ENCODE peak calls at places on chromosomes 12 and 14, in ten cellular contexts. I is RCC 7860; W is A172; F is posterior cingulate gyrus; L is non-pigmented ciliary epithelial cell; Y is neural crest cell; R is Caki2; T is pancreas; P is central memory CD4-positive, alpha-beta T cell; E is GM03348. Z is an unnamed sample.

GRCh38 chr12:77328326-77328725 is 263.0 kb upstream of the E2F7 start:
- DNase-seq in I (no peak), W (no peak), F (no peak), L (no peak), Y (no peak), R (no peak), T (no peak), P (no peak), E (no peak), Z (no peak)

GRCh38 chr14:49306152-49306751 is 279.9 kb downstream of the RPS29 start:
- DNase-seq in I (peak), W (peak), F (no peak), L (no peak), Y (no peak), R (peak), T (no peak), P (no peak), E (peak), Z (peak)

GRCh38 chr12:122031342-122032216 is 9.9 kb downstream of the BCL7A start:
- DNase-seq in I (no peak), W (peak), F (no peak), L (no peak), Y (peak), R (peak), T (peak), P (no peak), E (peak), Z (peak)

GRCh38 chr12:94980577-94980976 is 22.9 kb downstream of the NDUFA12 start:
- DNase-seq in I (no peak), W (no peak), F (no peak), L (no peak), Y (no peak), R (no peak), T (no peak), P (peak), E (no peak), Z (peak)

GRCh38 chr14:22822017-22822618 is 6.9 kb upstream of the SLC7A7 start:
- DNase-seq in I (no peak), W (no peak), F (no peak), L (no peak), Y (no peak), R (no peak), T (peak), P (no peak), E (no peak), Z (no peak)

GRCh38 chr14:70822706-70823185 is 13.4 kb upstream of the MAP3K9 start:
- DNase-seq in I (no peak), W (no peak), F (no peak), L (no peak), Y (peak), R (peak), T (peak), P (no peak), E (peak), Z (no peak)

GRCh38 chr14:92615451-92615850 is 101.9 kb downstream of the RIN3 start:
- DNase-seq in I (no peak), W (no peak), F (no peak), L (no peak), Y (no peak), R (no peak), T (no peak), P (peak), E (no peak), Z (no peak)

GRCh38 chr14:95047754-95048153 is 109.6 kb downstream of the DICER1 start:
- DNase-seq in I (no peak), W (no peak), F (no peak), L (no peak), Y (no peak), R (no peak), T (no peak), P (no peak), E (no peak), Z (no peak)

GRCh38 chr14:60867503-60868172 is 113.2 kb downstream of the TRMT5 start:
- DNase-seq in I (no peak), W (no peak), F (no peak), L (no peak), Y (no peak), R (no peak), T (no peak), P (no peak), E (no peak), Z (no peak)

GRCh38 chr12:16844875-16845274 is 238.9 kb upstream of the LMO3 start:
- DNase-seq in I (no peak), W (no peak), F (no peak), L (no peak), Y (no peak), R (peak), T (no peak), P (no peak), E (peak), Z (peak)

GRCh38 chr14:78763746-78764145 is 593.6 kb downstream of the NRXN3 start:
- DNase-seq in I (no peak), W (no peak), F (no peak), L (no peak), Y (no peak), R (no peak), T (no peak), P (no peak), E (no peak), Z (no peak)

GRCh38 chr14:105600939-105601359 is 74.6 kb downstream of the TMEM121 start:
- DNase-seq in I (no peak), W (no peak), F (no peak), L (no peak), Y (no peak), R (no peak), T (no peak), P (no peak), E (no peak), Z (no peak)

GRCh38 chr12:96155781-96156180 is 38.4 kb upstream of the ELK3 start:
- DNase-seq in I (no peak), W (no peak), F (no peak), L (no peak), Y (no peak), R (no peak), T (no peak), P (no peak), E (no peak), Z (no peak)

GRCh38 chr14:59325906-59326305 is 137.4 kb downstream of the DAAM1 start:
- DNase-seq in I (no peak), W (no peak), F (no peak), L (no peak), Y (no peak), R (no peak), T (no peak), P (no peak), E (peak), Z (no peak)

GRCh38 chr12:124745891-124746570 is 117.6 kb downstream of the SCARB1 start:
- DNase-seq in I (peak), W (peak), F (peak), L (no peak), Y (peak), R (peak), T (peak), P (no peak), E (peak), Z (peak)

GRCh38 chr12:55724940-55725309 is 3.9 kb downstream of the CD63 start:
- DNase-seq in I (no peak), W (no peak), F (no peak), L (no peak), Y (no peak), R (no peak), T (no peak), P (no peak), E (no peak), Z (no peak)

GRCh38 chr12:42145552-42146215 is 1.0 kb upstream of the GXYLT1 start:
- DNase-seq in I (no peak), W (no peak), F (no peak), L (no peak), Y (no peak), R (peak), T (no peak), P (no peak), E (no peak), Z (peak)

GRCh38 chr14:68609012-68609411 is 183.9 kb downstream of the ZFP36L1 start:
- DNase-seq in I (no peak), W (no peak), F (no peak), L (no peak), Y (no peak), R (no peak), T (no peak), P (no peak), E (no peak), Z (no peak)

GRCh38 chr12:38886064-38886463 is 19.3 kb downstream of the CPNE8 start:
- DNase-seq in I (peak), W (peak), F (no peak), L (no peak), Y (no peak), R (peak), T (peak), P (no peak), E (no peak), Z (peak)

GRCh38 chr14:56715938-56716337 is 94.3 kb downstream of the OTX2 start:
- DNase-seq in I (no peak), W (no peak), F (no peak), L (no peak), Y (no peak), R (no peak), T (no peak), P (no peak), E (no peak), Z (no peak)

GRCh38 chr14:89121961-89122675 is 294.9 kb downstream of the FOXN3 start:
- DNase-seq in I (no peak), W (no peak), F (no peak), L (no peak), Y (peak), R (no peak), T (no peak), P (no peak), E (no peak), Z (no peak)